ENCODE peak calls at places on chromosomes 4 and X, in six cellular contexts. K is iPS DF 6.9, Y is activated T-cell treated with anti-CD3 and anti-CD28 coated beads for 24 hours, I is cardiac septum, H is endothelial cell, E is GM04504. S is an unnamed sample.

GRCh38 chr4:94947681-94948108 is 189.9 kb downstream of the BMPR1B start:
- DNase-seq in K (no peak), Y (no peak), I (no peak), H (no peak), E (no peak), S (no peak)

GRCh38 chrX:154398668-154399526 is 720 bp downstream of the RPL10 start:
- DNase-seq in K (no peak), Y (peak), I (peak), H (peak), E (no peak), S (peak)

GRCh38 chr4:98203406-98204235 is 57.6 kb upstream of the RAP1GDS1 start:
- DNase-seq in K (no peak), Y (no peak), I (no peak), H (no peak), E (no peak), S (no peak)

GRCh38 chrX:45598841-45599240 is 398.2 kb upstream of the DIPK2B start:
- DNase-seq in K (no peak), Y (no peak), I (no peak), H (no peak), E (peak), S (no peak)

GRCh38 chr4:110612631-110613269 is 10.1 kb downstream of the PITX2 start:
- DNase-seq in K (no peak), Y (no peak), I (no peak), H (peak), E (no peak), S (no peak)

GRCh38 chr4:113504422-113504821 is 257.1 kb downstream of the CAMK2D start:
- DNase-seq in K (no peak), Y (no peak), I (no peak), H (no peak), E (no peak), S (peak)

GRCh38 chrX:120358687-120359086 is 3.2 kb upstream of the ATP1B4 start:
- DNase-seq in K (no peak), Y (peak), I (no peak), H (no peak), E (peak), S (no peak)

GRCh38 chr4:151359576-151359975 is 34.2 kb upstream of the SH3D19 start:
- DNase-seq in K (no peak), Y (no peak), I (no peak), H (no peak), E (no peak), S (no peak)

GRCh38 chr4:8643441-8643840 is 50.9 kb downstream of the CPZ start:
- DNase-seq in K (no peak), Y (no peak), I (peak), H (no peak), E (no peak), S (no peak)

GRCh38 chrX:151359341-151359740 is 37.7 kb upstream of the VMA21 start:
- DNase-seq in K (no peak), Y (no peak), I (no peak), H (no peak), E (no peak), S (no peak)

GRCh38 chrX:100829730-100830129 is 9.5 kb downstream of the CSTF2 start:
- DNase-seq in K (no peak), Y (no peak), I (no peak), H (no peak), E (no peak), S (no peak)

GRCh38 chrX:29535212-29536162 is 679.9 kb upstream of the MAGEB2 start:
- DNase-seq in K (no peak), Y (no peak), I (no peak), H (no peak), E (no peak), S (no peak)

GRCh38 chr4:67332627-67333026 is 212.7 kb downstream of the CENPC start:
- DNase-seq in K (peak), Y (no peak), I (no peak), H (peak), E (no peak), S (no peak)

GRCh38 chr4:188971125-188971524 is 831.9 kb downstream of the TRIML1 start:
- DNase-seq in K (no peak), Y (no peak), I (no peak), H (no peak), E (no peak), S (no peak)